ENCODE peak calls at places on chromosomes 4 and X, in seven cellular contexts. F is suprapubic skin, P is mammary epithelial cell, G is colonic mucosa, M is HCT116, A is left ventricle myocardium inferior, D is Peyer's patch. U is an unnamed sample. For H3K4me1, the result is how much of the 10 kb centered on the place peaks cover.

GRCh38 chr4:29307256-29307655 is 1412.9 kb upstream of the PCDH7 start:
- DNase-seq in F (no peak), P (no peak), G (no peak), M (no peak), A (no peak), D (no peak), U (no peak)

GRCh38 chr4:96056346-96056934 is 216.5 kb downstream of the PDHA2 start:
- DNase-seq in F (no peak), P (no peak), G (no peak), M (no peak), A (no peak), D (no peak), U (no peak)

GRCh38 chrX:2464677-2465166 is 36.1 kb downstream of the DHRSX start:
- DNase-seq in F (no peak), P (no peak), G (no peak), M (peak), A (no peak), D (no peak), U (no peak)

GRCh38 chr4:85149656-85150055 is 183.2 kb upstream of the WDFY3 start:
- DNase-seq in F (no peak), P (peak), G (no peak), M (no peak), A (no peak), D (no peak), U (no peak)

GRCh38 chr4:170497105-170497504 is 407.3 kb upstream of the AADAT start:
- DNase-seq in F (no peak), P (peak), G (no peak), M (no peak), A (no peak), D (no peak), U (no peak)

GRCh38 chr4:140152015-140152703 is 1.8 kb downstream of the MAML3 start:
- DNase-seq in F (peak), P (no peak), G (peak), M (peak), A (peak), D (peak), U (peak)

GRCh38 chr4:8331567-8331955 is 62.0 kb downstream of the HTRA3 start:
- DNase-seq in F (peak), P (no peak), G (no peak), M (no peak), A (no peak), D (no peak), U (peak)

GRCh38 chr4:87410669-87411068 is 11.7 kb upstream of the NUDT9 start:
- DNase-seq in F (no peak), P (no peak), G (no peak), M (no peak), A (no peak), D (no peak), U (no peak)

GRCh38 chrX:104165894-104166734 is at the start of gene FAM199X:
- DNase-seq in F (peak), P (peak), G (peak), M (peak), A (peak), D (peak), U (peak)

GRCh38 chr4:336099-336892 is 1.3 kb upstream of the ZNF141 start:
- DNase-seq in F (no peak), P (no peak), G (peak), M (no peak), A (peak), D (peak), U (no peak)

GRCh38 chr4:182447938-182448280 is 204.7 kb downstream of the TENM3 start:
- DNase-seq in F (no peak), P (no peak), G (no peak), M (no peak), A (no peak), D (no peak), U (no peak)

GRCh38 chrX:48794993-48795501 is 6.8 kb upstream of the HDAC6 start:
- DNase-seq in F (no peak), P (peak), G (no peak), M (no peak), A (no peak), D (no peak), U (no peak)

GRCh38 chrX:3697701-3698279 is 15.7 kb downstream of the PRKX start:
- DNase-seq in F (no peak), P (peak), G (no peak), M (no peak), A (peak), D (no peak), U (no peak)

GRCh38 chr4:30716671-30717207 is 3.4 kb upstream of the PCDH7 start:
- DNase-seq in F (no peak), P (peak), G (peak), M (no peak), A (no peak), D (no peak), U (no peak)

GRCh38 chr4:16031554-16032381 is 52.1 kb downstream of the PROM1 start:
- DNase-seq in F (no peak), P (no peak), G (no peak), M (no peak), A (no peak), D (no peak), U (no peak)

GRCh38 chr4:174080361-174080760 is 203.1 kb downstream of the FBXO8 start:
- DNase-seq in F (no peak), P (no peak), G (no peak), M (no peak), A (no peak), D (no peak), U (no peak)

GRCh38 chr4:139450586-139450985 is 3.3 kb upstream of the RAB33B start:
- DNase-seq in F (no peak), P (no peak), G (no peak), M (no peak), A (no peak), D (no peak), U (no peak)

GRCh38 chr4:84031401-84031800 is 467.7 kb downstream of the NKX6-1 start:
- DNase-seq in F (no peak), P (no peak), G (no peak), M (no peak), A (no peak), D (no peak), U (no peak)

GRCh38 chrX:85109235-85109634 is 105.6 kb downstream of the APOOL start:
- DNase-seq in F (no peak), P (no peak), G (no peak), M (peak), A (no peak), D (no peak), U (no peak)

GRCh38 chr4:103201254-103201653 is 3.1 kb upstream of the CENPE start:
- DNase-seq in F (no peak), P (no peak), G (no peak), M (no peak), A (no peak), D (no peak), U (no peak)

GRCh38 chr4:176001171-176002006 is 64.3 kb upstream of the WDR17 start:
- DNase-seq in F (no peak), P (no peak), G (peak), M (peak), A (no peak), D (no peak), U (no peak)

GRCh38 chrX:103398321-103398937 is 22.1 kb downstream of the BEX3 start:
- DNase-seq in F (no peak), P (peak), G (no peak), M (peak), A (no peak), D (no peak), U (no peak)

GRCh38 chr4:6106156-6106555 is 87.9 kb upstream of the C4orf50 start:
- DNase-seq in F (no peak), P (no peak), G (no peak), M (no peak), A (no peak), D (no peak), U (peak)

GRCh38 chr4:6892190-6892908 is 17.3 kb upstream of the TBC1D14 start:
- DNase-seq in F (no peak), P (no peak), G (peak), M (no peak), A (peak), D (peak), U (peak)

GRCh38 chr4:6692806-6693205 is 872 bp upstream of the S100P start:
- DNase-seq in F (no peak), P (peak), G (no peak), M (no peak), A (no peak), D (no peak), U (no peak)

GRCh38 chrX:119391279-119391678 is 7.9 kb upstream of the SLC25A43 start:
- DNase-seq in F (no peak), P (peak), G (peak), M (peak), A (no peak), D (no peak), U (peak)

GRCh38 chrX:27890611-27891010 is 82.8 kb downstream of the MAGEB10 start:
- DNase-seq in F (no peak), P (peak), G (no peak), M (peak), A (no peak), D (no peak), U (no peak)

GRCh38 chr4:133150643-133151300 is 1.7 kb downstream of the PCDH10 start:
- DNase-seq in F (no peak), P (no peak), G (no peak), M (no peak), A (no peak), D (no peak), U (no peak)

GRCh38 chrX:123740006-123740405 is 7.2 kb upstream of the THOC2 start:
- DNase-seq in F (no peak), P (no peak), G (no peak), M (no peak), A (no peak), D (no peak), U (no peak)

GRCh38 chr4:82500106-82500738 is 61.6 kb downstream of the TMEM150C start:
- DNase-seq in F (no peak), P (no peak), G (no peak), M (no peak), A (no peak), D (no peak), U (no peak)

GRCh38 chr4:168485511-168485910 is 5.2 kb upstream of the DDX60L start:
- DNase-seq in F (no peak), P (no peak), G (no peak), M (no peak), A (no peak), D (no peak), U (no peak)

GRCh38 chr4:158461336-158461735 is 60.3 kb upstream of the RXFP1 start:
- DNase-seq in F (no peak), P (peak), G (no peak), M (no peak), A (no peak), D (no peak), U (no peak)

GRCh38 chrX:103330601-103331397 is 760 bp downstream of the TCEAL7 start:
- DNase-seq in F (no peak), P (no peak), G (no peak), M (no peak), A (no peak), D (no peak), U (no peak)

GRCh38 chrX:40172169-40172979 is 74.6 kb upstream of the BCOR start:
- DNase-seq in F (no peak), P (peak), G (peak), M (no peak), A (peak), D (peak), U (peak)

GRCh38 chrX:40169193-40170086 is 71.7 kb upstream of the BCOR start:
- DNase-seq in F (no peak), P (no peak), G (peak), M (peak), A (no peak), D (no peak), U (peak)

GRCh38 chrX:40172980-40173661 is 75.4 kb upstream of the BCOR start:
- DNase-seq in F (no peak), P (no peak), G (peak), M (no peak), A (no peak), D (no peak), U (no peak)

GRCh38 chrX:40170830-40171512 is 73.2 kb upstream of the BCOR start:
- DNase-seq in F (no peak), P (no peak), G (peak), M (no peak), A (no peak), D (no peak), U (no peak)

DNA sequence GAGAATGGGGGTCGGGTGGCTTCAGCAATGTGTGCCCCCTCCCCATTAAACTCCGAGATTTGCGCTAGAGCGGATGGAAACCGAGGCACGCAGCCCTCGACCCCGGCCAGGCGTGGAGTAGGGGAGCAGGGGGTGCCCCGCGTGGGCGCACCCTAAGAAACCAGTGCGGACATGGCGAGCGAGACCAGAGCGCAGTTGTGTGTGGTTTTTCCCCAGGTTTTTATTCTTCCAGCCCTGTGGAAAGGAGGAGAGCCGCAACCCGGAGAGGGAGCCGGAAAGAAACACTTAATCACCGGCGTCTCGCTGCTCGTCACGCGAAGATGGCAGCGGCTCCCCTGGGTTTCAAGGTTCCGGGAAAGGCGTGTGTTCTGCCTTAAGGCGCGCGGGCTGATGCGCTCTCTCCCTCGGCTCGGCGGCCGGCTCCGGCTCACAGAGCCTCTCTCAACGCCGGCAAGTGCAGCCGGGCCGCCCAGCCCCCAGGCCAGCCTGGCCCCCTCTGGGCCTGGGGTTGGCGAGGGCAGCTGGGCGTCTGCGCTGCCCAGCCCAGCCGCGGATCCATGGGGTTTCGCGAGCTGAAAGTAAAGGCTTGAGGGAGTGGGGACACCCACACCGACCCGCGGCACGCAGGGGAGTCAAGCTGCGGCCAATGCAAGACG is 73.9 kb upstream of the BCOR start:
- DNase-seq in F (no peak), P (no peak), G (peak), M (no peak), A (no peak), D (peak), U (no peak)
- H3K27ac ChIP-seq in F (peak), P (no peak), G (peak), M (peak), A (peak), D (peak), U (peak)

GRCh38 chr4:164109517-164109916 is 615.0 kb downstream of the TMA16 start:
- DNase-seq in F (no peak), P (no peak), G (no peak), M (no peak), A (no peak), D (no peak), U (no peak)
- H3K4me1 ChIP-seq in F (under half), P (under half), G (under half), M (under half), A (under half), D (under half), U (under half)

GRCh38 chr4:78692815-78693156 is 83.4 kb upstream of the BMP2K start:
- DNase-seq in F (no peak), P (no peak), G (no peak), M (no peak), A (no peak), D (no peak), U (no peak)
- H3K27ac ChIP-seq in F (no peak), P (no peak), G (no peak), M (no peak), A (peak), D (no peak), U (no peak)

GRCh38 chrX:133369065-133369464 is 46.2 kb downstream of the GPC4 start:
- DNase-seq in F (no peak), P (no peak), G (no peak), M (no peak), A (no peak), D (no peak), U (no peak)

GRCh38 chrX:133366735-133367134 is 48.6 kb downstream of the GPC4 start:
- DNase-seq in F (no peak), P (no peak), G (no peak), M (no peak), A (no peak), D (no peak), U (no peak)

GRCh38 chrX:133373366-133374079 is 41.8 kb downstream of the GPC4 start:
- DNase-seq in F (no peak), P (no peak), G (peak), M (no peak), A (no peak), D (peak), U (no peak)

GRCh38 chrX:133374874-133375387 is 40.4 kb downstream of the GPC4 start:
- DNase-seq in F (no peak), P (no peak), G (no peak), M (no peak), A (no peak), D (no peak), U (no peak)

DNA sequence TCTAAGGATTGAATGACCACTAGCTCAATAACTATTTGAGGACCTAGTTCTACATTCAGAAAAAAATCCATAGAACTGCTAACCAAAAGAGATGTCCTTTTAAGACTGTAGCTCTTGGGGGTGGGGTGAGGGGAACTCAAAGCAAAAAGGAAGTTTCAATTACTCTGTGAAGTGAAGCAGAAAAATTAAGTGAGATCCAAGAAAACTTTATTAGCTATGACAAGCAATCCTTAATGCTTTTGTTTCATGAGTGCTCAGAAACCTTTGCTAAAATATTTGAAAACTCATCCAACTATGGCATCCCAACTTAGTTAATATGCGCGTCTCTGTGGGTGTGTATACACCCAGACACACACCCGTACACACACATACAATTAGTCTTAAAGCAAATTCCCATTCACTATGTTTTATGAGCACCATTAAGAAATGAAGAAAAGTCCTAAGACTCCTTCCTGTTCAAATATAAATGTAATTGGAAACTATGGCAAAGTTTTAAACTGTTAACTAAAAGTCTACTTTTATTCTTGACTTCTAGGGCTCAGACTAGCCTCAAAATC is 44.5 kb downstream of the GPC4 start:
- DNase-seq in F (no peak), P (no peak), G (no peak), M (no peak), A (no peak), D (no peak), U (no peak)
- H3K4me1 ChIP-seq in F (under half), P (under half), G (under half), M (under half), A (under half), D (under half), U (under half)